ENCODE peak calls at places on chromosomes 2 and 18, in seven cellular contexts. K is GM20000; Y is GM19239; E is stimulated activated naive CD4-positive, alpha-beta T cell; F is MCF 10A; N is stimulated activated CD4-positive, alpha-beta T cell treated with anti-CD3 and anti-CD28 coated beads, Interleukin-12 subunit alpha, Interleukin-12 subunit beta, amount 100 ng/mL, for 24 hours; O is Caki2. S is an unnamed sample.

GRCh38 chr2:120531365-120531764 is 185.4 kb downstream of the INHBB start:
- DNase-seq in F (no peak), O (no peak), K (no peak), Y (no peak), E (no peak), N (no peak), S (no peak)

GRCh38 chr2:203951366-203951902 is 14.9 kb downstream of the ICOS start:
- DNase-seq in F (no peak), O (no peak), E (peak), Y (no peak), N (no peak), K (peak), S (no peak)

GRCh38 chr2:43080626-43081025 is 145.8 kb downstream of the ZFP36L2 start:
- DNase-seq in F (no peak), Y (no peak), K (no peak), E (no peak), N (no peak), O (no peak), S (no peak)

GRCh38 chr2:98940102-98940501 is 4.1 kb upstream of the CRACDL start:
- DNase-seq in F (no peak), K (no peak), E (no peak), N (no peak), Y (no peak), O (no peak), S (no peak)

GRCh38 chr2:464562-465309 is 176.8 kb upstream of the ALKAL2 start:
- DNase-seq in F (no peak), K (peak), O (no peak), N (no peak), E (no peak), Y (peak), S (no peak)

GRCh38 chr2:21067863-21068537 is 24.1 kb upstream of the APOB start:
- DNase-seq in E (no peak), K (no peak), F (no peak), Y (no peak), O (no peak), N (no peak), S (no peak)

GRCh38 chr2:128208023-128208422 is 110.6 kb downstream of the HS6ST1 start:
- DNase-seq in O (no peak), N (no peak), F (no peak), Y (no peak), K (no peak), E (no peak), S (no peak)

GRCh38 chr2:239883326-239884050 is 141.7 kb downstream of the NDUFA10 start:
- DNase-seq in F (no peak), N (no peak), O (no peak), E (no peak), Y (no peak), K (no peak), S (no peak)

GRCh38 chr2:239267411-239267941 is 133.3 kb downstream of the HDAC4 start:
- DNase-seq in E (peak), F (peak), K (peak), O (no peak), N (peak), Y (peak), S (peak)

GRCh38 chr18:35413163-35413511 is 36.0 kb upstream of the ZNF396 start:
- DNase-seq in F (no peak), N (no peak), K (no peak), Y (no peak), E (no peak), O (no peak), S (no peak)

GRCh38 chr2:105771841-105772240 is 27.1 kb downstream of the NCK2 start:
- DNase-seq in N (no peak), F (no peak), K (no peak), O (no peak), Y (no peak), E (no peak), S (no peak)

GRCh38 chr2:212414699-212415309 is 123.8 kb downstream of the ERBB4 start:
- DNase-seq in N (no peak), Y (no peak), E (no peak), F (no peak), O (no peak), K (no peak), S (no peak)

GRCh38 chr18:35770360-35770759 is 188.8 kb downstream of the GALNT1 start:
- DNase-seq in F (no peak), K (no peak), Y (no peak), E (no peak), N (no peak), O (no peak), S (no peak)

GRCh38 chr2:42567806-42568429 is 514 bp upstream of the MTA3 start:
- DNase-seq in K (peak), E (peak), F (no peak), N (no peak), O (peak), Y (peak), S (no peak)

GRCh38 chr2:47221956-47222355 is 66.8 kb upstream of the STPG4 start:
- DNase-seq in F (peak), N (no peak), O (no peak), K (no peak), Y (no peak), E (no peak), S (no peak)